ENCODE peak calls at places on chromosome 2, in nine cellular contexts. P, M, S, C, W, Z, K, B and D are unnamed samples.

GRCh38 chr2:3264010-3264744 is 113.4 kb downstream of the EIPR1 start:
- DNase-seq in P (no peak), M (no peak), S (no peak), C (peak; percentile 67), W (no peak), Z (no peak), K (no peak), B (no peak), D (no peak)

GRCh38 chr2:178700922-178701342 is 106.3 kb downstream of the TTN start:
- DNase-seq in P (no peak), M (no peak), S (peak; percentile 53), C (peak; percentile 10), W (no peak), Z (no peak), K (no peak), B (no peak), D (peak; percentile 54)

GRCh38 chr2:152847067-152847466 is 128.6 kb downstream of the ARL6IP6 start:
- DNase-seq in P (peak; percentile 71), M (no peak), S (peak; percentile 52), C (no peak), W (no peak), Z (no peak), K (no peak), B (peak; percentile 0), D (no peak)

GRCh38 chr2:36670881-36671595 is 25.5 kb upstream of the VIT start:
- DNase-seq in P (no peak), M (no peak), S (peak; percentile 55), C (no peak), W (no peak), Z (no peak), K (no peak), B (no peak), D (peak; percentile 65)

GRCh38 chr2:232239956-232240681 is 138.4 kb upstream of the ALPP start:
- DNase-seq in P (no peak), M (no peak), S (peak; percentile 12), C (no peak), W (no peak), Z (no peak), K (no peak), B (no peak), D (no peak)

GRCh38 chr2:178008636-178009289 is 63.8 kb downstream of the PDE11A start:
- DNase-seq in P (no peak), M (peak; percentile 86), S (peak; percentile 8), C (no peak), W (no peak), Z (peak; percentile 32), K (peak; percentile 27), B (no peak), D (peak; percentile 15)

GRCh38 chr2:159010340-159010739 is 41.9 kb downstream of the TANC1 start:
- DNase-seq in P (no peak), M (peak; percentile 37), S (peak; percentile 66), C (peak; percentile 31), W (no peak), Z (no peak), K (no peak), B (peak; percentile 46), D (peak; percentile 64)

GRCh38 chr2:193861557-193861956 is 1666.8 kb upstream of the TMEFF2 start:
- DNase-seq in P (no peak), M (no peak), S (no peak), C (no peak), W (no peak), Z (no peak), K (no peak), B (no peak), D (no peak)

GRCh38 chr2:141493936-141494335 is 636.9 kb downstream of the LRP1B start:
- DNase-seq in P (no peak), M (no peak), S (no peak), C (no peak), W (no peak), Z (no peak), K (no peak), B (no peak), D (no peak)

GRCh38 chr2:168897449-168897848 is 3.6 kb upstream of the G6PC2 start:
- DNase-seq in P (no peak), M (no peak), S (no peak), C (no peak), W (no peak), Z (no peak), K (no peak), B (no peak), D (no peak)

GRCh38 chr2:232237460-232237859 is 141.1 kb upstream of the ALPP start:
- DNase-seq in P (no peak), M (no peak), S (no peak), C (no peak), W (no peak), Z (no peak), K (no peak), B (no peak), D (no peak)

GRCh38 chr2:158325031-158325781 is 131.3 kb downstream of the CCDC148 start:
- DNase-seq in P (peak; percentile 5), M (no peak), S (peak; percentile 18), C (no peak), W (no peak), Z (no peak), K (no peak), B (peak; percentile 4), D (peak; percentile 19)

GRCh38 chr2:101967826-101968498 is 23.8 kb upstream of the IL1R2 start:
- DNase-seq in P (no peak), M (no peak), S (peak; percentile 85), C (no peak), W (no peak), Z (peak; percentile 47), K (no peak), B (peak; percentile 66), D (no peak)

GRCh38 chr2:119491776-119492525 is 32.3 kb downstream of the SCTR start:
- DNase-seq in P (peak; percentile 44), M (no peak), S (peak; percentile 73), C (no peak), W (no peak), Z (peak; percentile 51), K (no peak), B (peak; percentile 62), D (peak; percentile 96)

GRCh38 chr2:154452906-154453493 is 245.5 kb upstream of the KCNJ3 start:
- DNase-seq in P (no peak), M (no peak), S (peak; percentile 26), C (no peak), W (no peak), Z (no peak), K (no peak), B (no peak), D (peak; percentile 8)
- TF ChIP-seq CTCF in P (no peak), M (peak; percentile 31), S (peak; percentile 33), C (peak; percentile 20), W (no peak), Z (no peak), K (peak; percentile 60), B (peak; percentile 11), D (no peak)

GRCh38 chr2:189527812-189528591 is 52.6 kb downstream of the SLC40A1 start:
- DNase-seq in P (no peak), M (no peak), S (no peak), C (no peak), W (no peak), Z (no peak), K (no peak), B (no peak), D (no peak)

GRCh38 chr2:189528617-189529016 is 52.0 kb downstream of the SLC40A1 start:
- DNase-seq in P (no peak), M (no peak), S (no peak), C (no peak), W (no peak), Z (no peak), K (no peak), B (no peak), D (no peak)

GRCh38 chr2:189524746-189525145 is 55.8 kb downstream of the SLC40A1 start:
- DNase-seq in P (no peak), M (no peak), S (no peak), C (no peak), W (no peak), Z (no peak), K (no peak), B (no peak), D (no peak)

GRCh38 chr2:189526241-189526640 is 54.3 kb downstream of the SLC40A1 start:
- DNase-seq in P (no peak), M (no peak), S (no peak), C (no peak), W (no peak), Z (no peak), K (no peak), B (no peak), D (no peak)

DNA sequence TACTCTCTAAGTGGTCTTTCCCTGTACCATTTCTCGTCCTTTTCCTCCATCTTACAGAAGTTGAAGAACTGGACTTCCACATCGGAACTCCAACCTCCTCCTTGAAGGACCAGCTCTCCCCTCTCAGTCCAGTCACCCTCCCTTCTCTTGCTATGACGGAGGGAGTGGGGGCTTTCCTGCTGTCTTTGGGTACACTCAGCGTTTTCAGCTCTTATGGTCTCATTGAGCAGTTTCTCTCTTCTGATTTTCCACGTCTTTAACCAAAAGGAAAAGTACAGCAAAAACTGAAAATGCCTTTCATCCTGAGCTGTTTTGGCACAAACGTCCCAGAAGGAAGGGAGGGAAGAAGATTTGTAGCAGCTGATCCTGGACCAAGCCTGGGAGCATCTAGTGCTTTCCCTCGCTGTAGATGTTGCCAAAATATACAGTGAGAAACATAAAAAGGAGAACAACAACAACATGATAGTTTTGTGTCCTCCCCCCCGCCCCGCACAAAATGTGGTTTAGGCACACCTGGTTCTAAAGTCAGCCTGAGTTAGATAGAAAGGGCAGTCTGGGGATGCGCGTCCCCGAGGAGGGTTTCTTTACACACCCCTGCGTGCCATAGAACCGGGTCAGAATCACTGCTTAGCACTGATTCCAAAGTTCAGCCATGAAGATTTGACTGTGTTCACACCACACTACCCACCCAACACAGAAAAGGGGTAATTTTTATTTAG is 53.5 kb downstream of the SLC40A1 start:
- DNase-seq in P (no peak), M (no peak), S (peak; percentile 22), C (no peak), W (no peak), Z (no peak), K (no peak), B (no peak), D (no peak)
- H3K4me3 ChIP-seq in P (no peak overlapping the region), M (no peak overlapping the region), S (no peak overlapping the region), C (no peak overlapping the region), W (no peak overlapping the region), Z (no peak overlapping the region), K (peak overlapping the region; percentile 8), B (no peak overlapping the region), D (no peak overlapping the region)

GRCh38 chr2:72198532-72199241 is 51.0 kb upstream of the CYP26B1 start:
- DNase-seq in P (peak; percentile 17), M (no peak), S (peak; percentile 88), C (no peak), W (no peak), Z (no peak), K (no peak), B (peak; percentile 72), D (peak; percentile 90)
- TF ChIP-seq CTCF in P (peak; percentile 24), M (no peak), S (peak; percentile 57), C (no peak), W (no peak), Z (peak; percentile 25), K (no peak), B (peak; percentile 24), D (peak; percentile 65)

GRCh38 chr2:5697554-5697953 is 5.4 kb downstream of the SOX11 start:
- DNase-seq in P (no peak), M (no peak), S (no peak), C (no peak), W (no peak), Z (no peak), K (no peak), B (no peak), D (no peak)
- H3K4me3 ChIP-seq in P (peak overlapping the region; percentile 70), M (peak overlapping the region; percentile 16), S (no peak overlapping the region), C (peak overlapping the region; percentile 63), W (no peak overlapping the region), Z (no peak overlapping the region), K (peak overlapping the region; percentile 66), B (peak overlapping the region; percentile 52), D (peak overlapping the region; percentile 69)

GRCh38 chr2:105748564-105748963 is 3.9 kb downstream of the NCK2 start:
- DNase-seq in P (no peak), M (no peak), S (no peak), C (no peak), W (no peak), Z (no peak), K (no peak), B (no peak), D (no peak)
- TF ChIP-seq CTCF in P (no peak), M (peak; percentile 23), S (no peak), C (peak; percentile 4), W (no peak), Z (no peak), K (no peak), B (no peak), D (peak; percentile 21)